ENCODE peak calls at places on chromosome 1, in nine cellular contexts. One of them, this sample, is unnamed.

GRCh38 chr1:234602334-234603220 is 7.4 kb downstream of the IRF2BP2 start:
- DNase-seq in HuH-7.5: no peak
- DNase-seq in aorta: no peak
- DNase-seq in A172: peak
- DNase-seq in NCI-H524: no peak
- DNase-seq in activated T-helper 1 cell treated with Interleukin-2 at 50 U/mL for 16 hours: no peak
- DNase-seq in mammary epithelial cell: peak
- DNase-seq in iPS-NIHi11: no peak
- DNase-seq in erythroblast: peak
- DNase-seq in this sample: peak

GRCh38 chr1:54965624-54966340 is 14.6 kb upstream of the TMEM61 start:
- DNase-seq in mammary epithelial cell: peak
- DNase-seq in erythroblast: no peak
- DNase-seq in iPS-NIHi11: no peak
- DNase-seq in NCI-H524: no peak
- DNase-seq in aorta: no peak
- DNase-seq in A172: peak
- DNase-seq in activated T-helper 1 cell treated with Interleukin-2 at 50 U/mL for 16 hours: no peak
- DNase-seq in HuH-7.5: no peak
- DNase-seq in this sample: peak

GRCh38 chr1:26582836-26583460 is 53.4 kb downstream of the RPS6KA1 start:
- DNase-seq in aorta: peak
- DNase-seq in NCI-H524: no peak
- DNase-seq in mammary epithelial cell: peak
- DNase-seq in activated T-helper 1 cell treated with Interleukin-2 at 50 U/mL for 16 hours: no peak
- DNase-seq in iPS-NIHi11: no peak
- DNase-seq in A172: no peak
- DNase-seq in erythroblast: no peak
- DNase-seq in HuH-7.5: no peak
- DNase-seq in this sample: no peak

GRCh38 chr1:223720987-223721591 is 8.8 kb downstream of the CAPN2 start:
- DNase-seq in aorta: no peak
- DNase-seq in erythroblast: no peak
- DNase-seq in mammary epithelial cell: no peak
- DNase-seq in activated T-helper 1 cell treated with Interleukin-2 at 50 U/mL for 16 hours: no peak
- DNase-seq in iPS-NIHi11: no peak
- DNase-seq in NCI-H524: no peak
- DNase-seq in A172: no peak
- DNase-seq in HuH-7.5: no peak
- DNase-seq in this sample: no peak

GRCh38 chr1:158053276-158053675 is 59.8 kb downstream of the KIRREL1 start:
- DNase-seq in HuH-7.5: no peak
- DNase-seq in activated T-helper 1 cell treated with Interleukin-2 at 50 U/mL for 16 hours: no peak
- DNase-seq in erythroblast: no peak
- DNase-seq in iPS-NIHi11: no peak
- DNase-seq in NCI-H524: no peak
- DNase-seq in mammary epithelial cell: no peak
- DNase-seq in aorta: no peak
- DNase-seq in A172: peak
- DNase-seq in this sample: no peak

GRCh38 chr1:2645776-2646175 is 13.0 kb upstream of the MMEL1 start:
- DNase-seq in NCI-H524: no peak
- DNase-seq in erythroblast: no peak
- DNase-seq in iPS-NIHi11: no peak
- DNase-seq in aorta: peak
- DNase-seq in activated T-helper 1 cell treated with Interleukin-2 at 50 U/mL for 16 hours: no peak
- DNase-seq in HuH-7.5: no peak
- DNase-seq in mammary epithelial cell: no peak
- DNase-seq in A172: no peak
- DNase-seq in this sample: no peak

GRCh38 chr1:67893126-67893495 is 59.8 kb upstream of the GNG12 start:
- DNase-seq in erythroblast: no peak
- DNase-seq in aorta: no peak
- DNase-seq in A172: no peak
- DNase-seq in HuH-7.5: no peak
- DNase-seq in activated T-helper 1 cell treated with Interleukin-2 at 50 U/mL for 16 hours: no peak
- DNase-seq in iPS-NIHi11: no peak
- DNase-seq in mammary epithelial cell: no peak
- DNase-seq in NCI-H524: no peak
- DNase-seq in this sample: no peak

GRCh38 chr1:163202833-163203451 is at the start of gene RGS5:
- DNase-seq in HuH-7.5: no peak
- DNase-seq in aorta: no peak
- DNase-seq in NCI-H524: no peak
- DNase-seq in mammary epithelial cell: no peak
- DNase-seq in iPS-NIHi11: peak
- DNase-seq in activated T-helper 1 cell treated with Interleukin-2 at 50 U/mL for 16 hours: no peak
- DNase-seq in A172: peak
- DNase-seq in erythroblast: no peak
- DNase-seq in this sample: no peak